ENCODE peak calls at places on chromosomes 5 and 9, in seven cellular contexts. One of them, this sample, is unnamed. For H3K9me3, the result is how much of the 10 kb centered on the place peaks cover.

GRCh38 chr9:33924978-33925797 is 108.2 kb downstream of the UBE2R2 start:
- DNase-seq in OCI-LY7: peak
- DNase-seq in adrenal gland: peak
- DNase-seq in HepG2: peak
- DNase-seq in SJCRH30: peak
- DNase-seq in right cardiac atrium: peak
- DNase-seq in CD4-positive, alpha-beta memory T cell: peak
- DNase-seq in this sample: peak

GRCh38 chr5:83720805-83721431 is at the start of gene HAPLN1:
- DNase-seq in adrenal gland: no peak
- DNase-seq in OCI-LY7: no peak
- DNase-seq in HepG2: no peak
- DNase-seq in right cardiac atrium: no peak
- DNase-seq in SJCRH30: peak
- DNase-seq in CD4-positive, alpha-beta memory T cell: no peak
- DNase-seq in this sample: peak

GRCh38 chr5:360277-361027 is 38.9 kb downstream of the AHRR start:
- DNase-seq in right cardiac atrium: no peak
- DNase-seq in HepG2: no peak
- DNase-seq in CD4-positive, alpha-beta memory T cell: no peak
- DNase-seq in SJCRH30: no peak
- DNase-seq in OCI-LY7: no peak
- DNase-seq in adrenal gland: no peak
- DNase-seq in this sample: no peak

GRCh38 chr5:167570431-167570830 is 721.0 kb upstream of the WWC1 start:
- DNase-seq in SJCRH30: no peak
- DNase-seq in adrenal gland: no peak
- DNase-seq in right cardiac atrium: no peak
- DNase-seq in HepG2: no peak
- DNase-seq in CD4-positive, alpha-beta memory T cell: no peak
- DNase-seq in OCI-LY7: no peak
- DNase-seq in this sample: no peak

GRCh38 chr9:84305452-84306131 is 35.0 kb downstream of the SLC28A3 start:
- DNase-seq in SJCRH30: no peak
- DNase-seq in adrenal gland: no peak
- DNase-seq in HepG2: no peak
- DNase-seq in right cardiac atrium: no peak
- DNase-seq in OCI-LY7: no peak
- DNase-seq in CD4-positive, alpha-beta memory T cell: no peak
- DNase-seq in this sample: no peak

GRCh38 chr5:144265643-144266042 is 95.0 kb downstream of the KCTD16 start:
- DNase-seq in SJCRH30: no peak
- DNase-seq in right cardiac atrium: no peak
- DNase-seq in CD4-positive, alpha-beta memory T cell: no peak
- DNase-seq in adrenal gland: no peak
- DNase-seq in OCI-LY7: no peak
- DNase-seq in HepG2: no peak
- DNase-seq in this sample: no peak

GRCh38 chr9:33510264-33511183 is 13.5 kb upstream of the ANKRD18B start:
- DNase-seq in adrenal gland: peak
- DNase-seq in CD4-positive, alpha-beta memory T cell: peak
- DNase-seq in right cardiac atrium: peak
- DNase-seq in HepG2: no peak
- DNase-seq in OCI-LY7: no peak
- DNase-seq in SJCRH30: peak
- DNase-seq in this sample: peak

GRCh38 chr5:161857358-161857757 is 9.4 kb downstream of the GABRA1 start:
- DNase-seq in SJCRH30: no peak
- DNase-seq in adrenal gland: no peak
- DNase-seq in OCI-LY7: no peak
- DNase-seq in HepG2: no peak
- DNase-seq in CD4-positive, alpha-beta memory T cell: no peak
- DNase-seq in right cardiac atrium: no peak
- DNase-seq in this sample: no peak

GRCh38 chr9:93141771-93142483 is 7.9 kb upstream of the NINJ1 start:
- DNase-seq in OCI-LY7: no peak
- DNase-seq in CD4-positive, alpha-beta memory T cell: no peak
- DNase-seq in SJCRH30: no peak
- DNase-seq in right cardiac atrium: no peak
- DNase-seq in HepG2: no peak
- DNase-seq in adrenal gland: no peak
- DNase-seq in this sample: no peak

GRCh38 chr5:163894645-163895044 is 389.2 kb downstream of the MAT2B start:
- DNase-seq in CD4-positive, alpha-beta memory T cell: no peak
- DNase-seq in right cardiac atrium: no peak
- DNase-seq in HepG2: no peak
- DNase-seq in SJCRH30: no peak
- DNase-seq in adrenal gland: no peak
- DNase-seq in OCI-LY7: no peak
- DNase-seq in this sample: no peak

GRCh38 chr9:107033974-107034373 is 171.0 kb downstream of the ZNF462 start:
- DNase-seq in SJCRH30: no peak
- DNase-seq in adrenal gland: no peak
- DNase-seq in OCI-LY7: no peak
- DNase-seq in right cardiac atrium: no peak
- DNase-seq in CD4-positive, alpha-beta memory T cell: no peak
- DNase-seq in HepG2: no peak
- DNase-seq in this sample: no peak

GRCh38 chr9:134222018-134222573 is 57.7 kb upstream of the RNU6ATAC start:
- DNase-seq in right cardiac atrium: peak
- DNase-seq in CD4-positive, alpha-beta memory T cell: no peak
- DNase-seq in OCI-LY7: no peak
- DNase-seq in adrenal gland: peak
- DNase-seq in HepG2: no peak
- DNase-seq in SJCRH30: no peak
- DNase-seq in this sample: no peak

GRCh38 chr9:126117631-126118030 is 209.0 kb upstream of the MVB12B start:
- DNase-seq in CD4-positive, alpha-beta memory T cell: no peak
- DNase-seq in right cardiac atrium: no peak
- DNase-seq in adrenal gland: no peak
- DNase-seq in SJCRH30: no peak
- DNase-seq in HepG2: no peak
- DNase-seq in OCI-LY7: no peak
- DNase-seq in this sample: peak

GRCh38 chr5:151475378-151475777 is 28.0 kb downstream of the SLC36A1 start:
- DNase-seq in SJCRH30: peak
- DNase-seq in right cardiac atrium: no peak
- DNase-seq in CD4-positive, alpha-beta memory T cell: no peak
- DNase-seq in OCI-LY7: no peak
- DNase-seq in HepG2: no peak
- DNase-seq in adrenal gland: no peak
- DNase-seq in this sample: no peak

GRCh38 chr5:174606646-174607045 is 117.7 kb upstream of the MSX2 start:
- DNase-seq in CD4-positive, alpha-beta memory T cell: no peak
- DNase-seq in adrenal gland: no peak
- DNase-seq in HepG2: no peak
- DNase-seq in right cardiac atrium: no peak
- DNase-seq in OCI-LY7: no peak
- DNase-seq in SJCRH30: no peak
- DNase-seq in this sample: no peak

GRCh38 chr9:37667706-37668672 is 17.2 kb downstream of the FRMPD1 start:
- DNase-seq in adrenal gland: no peak
- DNase-seq in OCI-LY7: no peak
- DNase-seq in right cardiac atrium: no peak
- DNase-seq in CD4-positive, alpha-beta memory T cell: no peak
- DNase-seq in SJCRH30: peak
- DNase-seq in HepG2: peak
- DNase-seq in this sample: peak

GRCh38 chr5:31021181-31021624 is 172.3 kb upstream of the CDH6 start:
- DNase-seq in right cardiac atrium: no peak
- DNase-seq in SJCRH30: no peak
- DNase-seq in HepG2: no peak
- DNase-seq in adrenal gland: no peak
- DNase-seq in OCI-LY7: no peak
- DNase-seq in CD4-positive, alpha-beta memory T cell: no peak
- DNase-seq in this sample: no peak

GRCh38 chr5:90096415-90097081 is 313.0 kb downstream of the CETN3 start:
- DNase-seq in right cardiac atrium: peak
- DNase-seq in OCI-LY7: no peak
- DNase-seq in SJCRH30: peak
- DNase-seq in HepG2: peak
- DNase-seq in adrenal gland: peak
- DNase-seq in CD4-positive, alpha-beta memory T cell: no peak
- DNase-seq in this sample: no peak

GRCh38 chr5:142611154-142611553 is 74.7 kb downstream of the FGF1 start:
- DNase-seq in OCI-LY7: peak
- DNase-seq in SJCRH30: peak
- DNase-seq in HepG2: peak
- DNase-seq in right cardiac atrium: peak
- DNase-seq in CD4-positive, alpha-beta memory T cell: peak
- DNase-seq in adrenal gland: peak
- DNase-seq in this sample: peak

GRCh38 chr9:112753725-112754124 is 3.2 kb downstream of the SNX30 start:
- DNase-seq in SJCRH30: no peak
- DNase-seq in HepG2: no peak
- DNase-seq in adrenal gland: no peak
- DNase-seq in CD4-positive, alpha-beta memory T cell: no peak
- DNase-seq in right cardiac atrium: no peak
- DNase-seq in OCI-LY7: no peak
- DNase-seq in this sample: no peak

GRCh38 chr5:90565491-90565890 is 6.9 kb downstream of the ADGRV1 start:
- DNase-seq in SJCRH30: no peak
- DNase-seq in CD4-positive, alpha-beta memory T cell: no peak
- DNase-seq in adrenal gland: no peak
- DNase-seq in right cardiac atrium: no peak
- DNase-seq in OCI-LY7: no peak
- DNase-seq in HepG2: no peak
- DNase-seq in this sample: no peak

GRCh38 chr5:33129309-33129708 is 311.5 kb upstream of the TARS1 start:
- DNase-seq in HepG2: no peak
- DNase-seq in OCI-LY7: no peak
- DNase-seq in CD4-positive, alpha-beta memory T cell: no peak
- DNase-seq in right cardiac atrium: no peak
- DNase-seq in adrenal gland: no peak
- DNase-seq in SJCRH30: peak
- DNase-seq in this sample: no peak

GRCh38 chr5:181207214-181207959 is 2.4 kb upstream of the TRIM7 start:
- DNase-seq in SJCRH30: peak
- DNase-seq in CD4-positive, alpha-beta memory T cell: peak
- DNase-seq in HepG2: peak
- DNase-seq in right cardiac atrium: peak
- DNase-seq in OCI-LY7: peak
- DNase-seq in adrenal gland: peak
- DNase-seq in this sample: peak

GRCh38 chr5:73250645-73251044 is 77.7 kb downstream of the TMEM174 start:
- DNase-seq in OCI-LY7: no peak
- DNase-seq in SJCRH30: no peak
- DNase-seq in adrenal gland: no peak
- DNase-seq in right cardiac atrium: no peak
- DNase-seq in CD4-positive, alpha-beta memory T cell: no peak
- DNase-seq in HepG2: no peak
- DNase-seq in this sample: no peak

GRCh38 chr9:93945400-93946337 is 9.5 kb downstream of the BARX1 start:
- DNase-seq in adrenal gland: no peak
- DNase-seq in HepG2: no peak
- DNase-seq in OCI-LY7: no peak
- DNase-seq in CD4-positive, alpha-beta memory T cell: no peak
- DNase-seq in SJCRH30: no peak
- DNase-seq in right cardiac atrium: no peak
- DNase-seq in this sample: no peak

GRCh38 chr9:97856857-97857602 is 4.0 kb downstream of the FOXE1 start:
- DNase-seq in CD4-positive, alpha-beta memory T cell: no peak
- DNase-seq in SJCRH30: no peak
- DNase-seq in HepG2: no peak
- DNase-seq in adrenal gland: no peak
- DNase-seq in OCI-LY7: no peak
- DNase-seq in right cardiac atrium: no peak
- DNase-seq in this sample: no peak
- H3K4me3 ChIP-seq in CD4-positive, alpha-beta memory T cell: no peak
- H3K4me3 ChIP-seq in SJCRH30: no peak
- H3K4me3 ChIP-seq in HepG2: no peak
- H3K4me3 ChIP-seq in adrenal gland: no peak
- H3K4me3 ChIP-seq in OCI-LY7: no peak
- H3K4me3 ChIP-seq in right cardiac atrium: no peak
- H3K4me3 ChIP-seq in this sample: no peak

GRCh38 chr9:26191711-26192110 is 513.5 kb upstream of the TUSC1 start:
- DNase-seq in SJCRH30: no peak
- DNase-seq in OCI-LY7: no peak
- DNase-seq in right cardiac atrium: no peak
- DNase-seq in adrenal gland: no peak
- DNase-seq in HepG2: no peak
- DNase-seq in CD4-positive, alpha-beta memory T cell: no peak
- DNase-seq in this sample: no peak
- H3K9me3 ChIP-seq in SJCRH30: under half
- H3K9me3 ChIP-seq in OCI-LY7: under half
- H3K9me3 ChIP-seq in right cardiac atrium: under half
- H3K9me3 ChIP-seq in adrenal gland: under half
- H3K9me3 ChIP-seq in HepG2: half or more
- H3K9me3 ChIP-seq in CD4-positive, alpha-beta memory T cell: under half
- H3K9me3 ChIP-seq in this sample: under half

DNA sequence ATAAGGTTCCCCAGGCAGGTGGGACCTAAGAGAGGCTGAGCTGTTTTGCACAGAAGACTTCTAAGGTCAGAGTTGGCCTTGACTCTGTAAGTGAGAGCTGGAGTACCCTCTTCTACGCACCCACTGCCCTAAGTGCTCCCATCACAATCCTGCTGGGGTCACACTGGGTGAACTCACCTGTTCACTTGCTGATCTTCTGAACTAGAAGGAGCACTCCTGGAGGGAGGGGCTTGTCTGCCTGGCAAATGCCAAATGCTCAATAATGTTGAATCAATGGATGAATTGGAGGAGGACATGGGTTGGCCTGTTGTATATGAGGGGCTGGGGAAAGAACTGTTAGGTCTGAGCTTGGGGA is 43.1 kb downstream of the CXXC5 start:
- DNase-seq in right cardiac atrium: no peak
- DNase-seq in adrenal gland: no peak
- DNase-seq in CD4-positive, alpha-beta memory T cell: no peak
- DNase-seq in SJCRH30: no peak
- DNase-seq in HepG2: no peak
- DNase-seq in OCI-LY7: no peak
- DNase-seq in this sample: no peak
- H3K27ac ChIP-seq in right cardiac atrium: no peak
- H3K27ac ChIP-seq in adrenal gland: no peak
- H3K27ac ChIP-seq in CD4-positive, alpha-beta memory T cell: no peak
- H3K27ac ChIP-seq in SJCRH30: no peak
- H3K27ac ChIP-seq in HepG2: no peak
- H3K27ac ChIP-seq in OCI-LY7: no peak
- H3K27ac ChIP-seq in this sample: peak

GRCh38 chr9:12464910-12465512 is 228.2 kb upstream of the TYRP1 start:
- DNase-seq in CD4-positive, alpha-beta memory T cell: no peak
- DNase-seq in SJCRH30: peak
- DNase-seq in adrenal gland: no peak
- DNase-seq in OCI-LY7: peak
- DNase-seq in HepG2: peak
- DNase-seq in right cardiac atrium: no peak
- DNase-seq in this sample: no peak

GRCh38 chr9:12463641-12464040 is 229.5 kb upstream of the TYRP1 start:
- DNase-seq in SJCRH30: no peak
- DNase-seq in right cardiac atrium: no peak
- DNase-seq in HepG2: no peak
- DNase-seq in OCI-LY7: no peak
- DNase-seq in CD4-positive, alpha-beta memory T cell: no peak
- DNase-seq in adrenal gland: no peak
- DNase-seq in this sample: no peak

GRCh38 chr9:12462861-12463260 is 230.3 kb upstream of the TYRP1 start:
- DNase-seq in HepG2: no peak
- DNase-seq in SJCRH30: no peak
- DNase-seq in CD4-positive, alpha-beta memory T cell: no peak
- DNase-seq in right cardiac atrium: no peak
- DNase-seq in adrenal gland: no peak
- DNase-seq in OCI-LY7: no peak
- DNase-seq in this sample: no peak

GRCh38 chr9:12461759-12462158 is 231.4 kb upstream of the TYRP1 start:
- DNase-seq in adrenal gland: no peak
- DNase-seq in HepG2: no peak
- DNase-seq in SJCRH30: no peak
- DNase-seq in CD4-positive, alpha-beta memory T cell: no peak
- DNase-seq in right cardiac atrium: no peak
- DNase-seq in OCI-LY7: no peak
- DNase-seq in this sample: no peak

GRCh38 chr9:12464368-12464767 is 228.8 kb upstream of the TYRP1 start:
- DNase-seq in right cardiac atrium: no peak
- DNase-seq in OCI-LY7: no peak
- DNase-seq in SJCRH30: no peak
- DNase-seq in HepG2: no peak
- DNase-seq in CD4-positive, alpha-beta memory T cell: no peak
- DNase-seq in adrenal gland: no peak
- DNase-seq in this sample: no peak
- H3K4me3 ChIP-seq in right cardiac atrium: no peak
- H3K4me3 ChIP-seq in OCI-LY7: no peak
- H3K4me3 ChIP-seq in SJCRH30: no peak
- H3K4me3 ChIP-seq in HepG2: no peak
- H3K4me3 ChIP-seq in CD4-positive, alpha-beta memory T cell: no peak
- H3K4me3 ChIP-seq in adrenal gland: no peak
- H3K4me3 ChIP-seq in this sample: no peak